ENCODE peak calls at places on chromosomes 1 and 21, in four cellular contexts. U, X, C and T are unnamed samples.

GRCh38 chr1:17998889-17999288 is 108.7 kb upstream of the IGSF21 start:
- DNase-seq in U (no peak), X (no peak), C (no peak), T (no peak)

GRCh38 chr1:113321761-113322387 is 68.4 kb upstream of the MAGI3 start:
- DNase-seq in U (no peak), X (no peak), C (no peak), T (no peak)

GRCh38 chr1:217919683-217920502 is 288.7 kb downstream of the SPATA17 start:
- DNase-seq in C (no peak), X (no peak), U (no peak), T (no peak)

GRCh38 chr1:180185281-180185680 is 30.6 kb downstream of the QSOX1 start:
- DNase-seq in X (no peak), C (no peak), U (no peak), T (no peak)

GRCh38 chr21:44006017-44006624 is 6.0 kb upstream of the TRAPPC10 start:
- DNase-seq in U (no peak), C (no peak), X (no peak), T (peak; percentile 90)

GRCh38 chr1:77538956-77539509 is 143.4 kb downstream of the ZZZ3 start:
- DNase-seq in X (no peak), C (no peak), U (no peak), T (peak; percentile 79)

GRCh38 chr21:42509239-42509638 is 4.4 kb upstream of the SLC37A1 start:
- DNase-seq in X (no peak), U (no peak), C (no peak), T (no peak)

GRCh38 chr1:226093621-226094020 is 31.1 kb downstream of the H3-3A start:
- DNase-seq in C (no peak), U (no peak), X (no peak), T (no peak)

GRCh38 chr1:92066321-92066720 is 8.9 kb downstream of the SETSIP start:
- DNase-seq in U (no peak), X (no peak), C (no peak), T (no peak)

GRCh38 chr1:220954321-220954720 is 75.1 kb downstream of the HLX start:
- DNase-seq in C (no peak), U (no peak), X (no peak), T (no peak)

GRCh38 chr1:27993241-27993640 is 33.5 kb downstream of the XKR8 start:
- DNase-seq in X (no peak), U (no peak), C (no peak), T (no peak)

GRCh38 chr21:42063578-42064521 is 7.3 kb upstream of the UMODL1 start:
- DNase-seq in U (no peak), C (no peak), X (no peak), T (no peak)